ENCODE peak calls at places on chromosomes 1 and 21, in six cellular contexts. J is kidney epithelial cell, A is adrenal gland, U is omental fat pad, X is progenitor cell of endocrine pancreas, I is transverse colon. R is an unnamed sample.

GRCh38 chr1:178275083-178275482 is 181.2 kb downstream of the RASAL2 start:
- DNase-seq in J (no peak), A (no peak), U (no peak), X (no peak), I (no peak), R (no peak)

GRCh38 chr1:68087184-68087583 is 36.8 kb upstream of the DIRAS3 start:
- DNase-seq in J (no peak), A (no peak), U (no peak), X (no peak), I (no peak), R (no peak)

GRCh38 chr1:20233394-20233793 is 47.1 kb upstream of the PLA2G2C start:
- DNase-seq in J (no peak), A (no peak), U (no peak), X (no peak), I (no peak), R (no peak)

GRCh38 chr1:1024421-1025415 is 4.8 kb downstream of the AGRN start:
- DNase-seq in J (no peak), A (no peak), U (no peak), X (peak; percentile 65), I (no peak), R (no peak)

GRCh38 chr1:170723518-170723917 is 59.6 kb downstream of the PRRX1 start:
- DNase-seq in J (no peak), A (no peak), U (no peak), X (no peak), I (no peak), R (no peak)

GRCh38 chr1:76901158-76901767 is 34.0 kb downstream of the ST6GALNAC5 start:
- DNase-seq in J (peak; percentile 2), A (peak; percentile 42), U (no peak), X (peak; percentile 14), I (no peak), R (peak; percentile 17)

GRCh38 chr1:55304306-55304705 is 89.1 kb upstream of the USP24 start:
- DNase-seq in J (no peak), A (no peak), U (no peak), X (no peak), I (no peak), R (no peak)

GRCh38 chr1:224632921-224633321 is 16.8 kb downstream of the CNIH3 start:
- DNase-seq in J (no peak), A (no peak), U (no peak), X (no peak), I (no peak), R (no peak)

GRCh38 chr1:69523032-69523431 is 44.7 kb upstream of the LRRC7 start:
- DNase-seq in J (peak; percentile 60), A (no peak), U (no peak), X (no peak), I (no peak), R (no peak)

GRCh38 chr1:8211620-8212442 is 106.1 kb upstream of the SLC45A1 start:
- DNase-seq in J (peak; percentile 97), A (peak; percentile 39), U (no peak), X (no peak), I (peak; percentile 26), R (no peak)

GRCh38 chr1:219329606-219330005 is 155.9 kb downstream of the LYPLAL1 start:
- DNase-seq in J (peak; percentile 31), A (no peak), U (no peak), X (no peak), I (no peak), R (no peak)

GRCh38 chr1:20105856-20106255 is 13.5 kb downstream of the PLA2G2D start:
- DNase-seq in J (no peak), A (no peak), U (no peak), X (no peak), I (no peak), R (no peak)

GRCh38 chr21:17650301-17650700 is 37.6 kb upstream of the BTG3 start:
- DNase-seq in J (no peak), A (no peak), U (no peak), X (no peak), I (no peak), R (no peak)

GRCh38 chr1:116485071-116485735 is 85.6 kb downstream of the CD58 start:
- DNase-seq in J (no peak), A (peak; percentile 86), U (peak; percentile 94), X (peak; percentile 88), I (peak; percentile 92), R (peak; percentile 61)

GRCh38 chr1:41426201-41426890 is 58.1 kb downstream of the EDN2 start:
- DNase-seq in J (no peak), A (no peak), U (no peak), X (no peak), I (no peak), R (no peak)

GRCh38 chr1:41422306-41422705 is 61.1 kb downstream of the FOXO6 start:
- DNase-seq in J (no peak), A (no peak), U (no peak), X (no peak), I (no peak), R (no peak)

GRCh38 chr1:41424581-41425118 is 59.8 kb downstream of the EDN2 start:
- DNase-seq in J (no peak), A (no peak), U (no peak), X (no peak), I (no peak), R (no peak)

GRCh38 chr1:41425369-41425768 is 59.1 kb downstream of the EDN2 start:
- DNase-seq in J (no peak), A (no peak), U (no peak), X (no peak), I (no peak), R (no peak)

DNA sequence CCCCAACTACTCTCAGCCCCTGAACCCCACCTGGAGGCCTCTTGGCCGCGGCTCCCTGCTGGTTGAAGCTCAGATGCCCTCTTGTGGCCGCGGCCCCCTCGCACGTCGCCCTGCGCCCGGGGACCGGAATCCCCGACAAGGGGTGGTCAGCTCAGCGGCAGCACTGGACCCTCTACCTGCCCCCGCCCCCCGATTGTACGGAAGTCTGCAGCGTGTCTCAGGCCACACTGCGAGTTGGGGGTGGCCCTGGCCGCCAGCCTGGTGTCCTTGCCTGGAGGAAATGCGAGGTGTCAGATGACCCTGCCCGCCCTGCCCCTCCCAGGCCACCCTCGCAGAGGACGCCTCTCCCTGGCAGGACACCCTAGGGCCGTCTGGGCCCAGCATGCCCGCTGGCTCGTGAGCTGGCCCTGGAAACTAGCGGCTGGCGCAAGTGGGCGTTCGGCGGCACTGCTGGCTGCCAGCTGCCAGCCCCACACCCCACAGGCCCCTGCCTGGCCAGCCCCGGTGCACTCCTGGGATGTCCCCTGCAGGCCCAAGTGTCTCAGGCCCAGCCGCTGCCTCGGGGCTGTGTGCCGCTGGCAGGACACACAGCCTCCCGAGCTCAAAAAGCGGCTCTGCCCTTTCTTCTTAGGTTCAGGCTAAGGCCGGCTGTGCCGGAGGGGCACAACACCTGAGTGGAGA is 60.8 kb downstream of the EDN2 start:
- DNase-seq in J (no peak), A (peak; percentile 48), U (no peak), X (no peak), I (peak; percentile 18), R (no peak)
- TF ChIP-seq CTCF in J (peak; percentile 58), A (no peak), U (no peak), X (peak; percentile 38), I (no peak), R (no peak)

DNA sequence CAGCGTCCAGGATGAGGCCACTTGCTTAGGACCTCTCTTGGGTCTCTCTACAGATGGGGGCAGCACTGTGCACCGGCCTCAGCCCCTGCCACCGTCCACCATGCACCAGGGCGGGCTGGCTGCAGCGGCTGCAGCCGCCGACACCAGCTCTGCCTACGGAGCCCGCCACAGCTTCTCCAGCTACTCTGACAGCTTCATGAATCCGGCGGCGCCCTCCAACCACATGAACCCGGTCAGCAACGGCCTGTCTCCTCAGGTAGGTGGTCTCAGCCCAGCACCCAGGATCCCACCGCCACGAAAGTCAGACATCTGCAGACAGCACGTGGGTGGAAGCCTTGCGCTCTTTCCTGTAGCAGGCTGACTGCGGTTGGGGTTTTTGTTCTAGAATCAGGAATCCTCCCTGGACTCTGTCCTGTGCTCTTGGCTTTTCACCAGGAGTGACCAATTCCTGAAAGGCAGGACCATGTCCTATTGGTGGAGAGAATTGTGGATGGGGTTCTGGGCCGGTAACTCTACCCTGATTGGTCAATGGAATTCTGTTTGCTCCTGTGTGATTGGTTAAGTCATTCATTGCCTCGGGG is 72.5 kb downstream of the PAX7 start:
- DNase-seq in J (no peak), A (no peak), U (no peak), X (no peak), I (no peak), R (no peak)
- TF ChIP-seq CTCF in J (no peak), A (no peak), U (no peak), X (peak; percentile 30), I (no peak), R (no peak)

DNA sequence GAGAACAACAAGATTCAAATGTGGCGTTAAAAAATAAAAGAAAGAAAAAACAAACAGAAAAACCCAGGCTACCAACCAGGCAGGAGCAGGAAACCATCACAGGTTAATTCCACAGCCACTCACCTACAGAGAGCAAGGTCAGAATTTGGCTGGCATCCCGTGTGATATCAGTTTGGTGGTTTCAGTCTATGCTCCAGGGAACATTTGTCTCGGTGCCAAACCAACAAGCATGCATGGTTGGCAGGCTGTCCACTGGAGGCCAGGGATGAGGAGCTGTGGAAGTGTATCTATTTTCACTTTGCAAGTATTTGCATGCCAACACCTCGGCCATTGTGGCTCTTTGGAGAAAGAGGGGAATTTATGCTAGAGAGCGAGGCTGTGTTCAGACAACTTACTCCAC is 53.1 kb upstream of the PROX1 start:
- DNase-seq in J (peak; percentile 57), A (peak; percentile 12), U (no peak), X (no peak), I (no peak), R (no peak)
- TF ChIP-seq CTCF in J (no peak), A (no peak), U (no peak), X (no peak), I (no peak), R (no peak)

GRCh38 chr1:152487871-152488270 is 22.7 kb upstream of the LCE5A start:
- DNase-seq in J (no peak), A (no peak), U (no peak), X (no peak), I (no peak), R (no peak)

GRCh38 chr1:152481869-152482664 is 28.5 kb upstream of the LCE5A start:
- DNase-seq in J (no peak), A (no peak), U (no peak), X (no peak), I (peak; percentile 18), R (no peak)

DNA sequence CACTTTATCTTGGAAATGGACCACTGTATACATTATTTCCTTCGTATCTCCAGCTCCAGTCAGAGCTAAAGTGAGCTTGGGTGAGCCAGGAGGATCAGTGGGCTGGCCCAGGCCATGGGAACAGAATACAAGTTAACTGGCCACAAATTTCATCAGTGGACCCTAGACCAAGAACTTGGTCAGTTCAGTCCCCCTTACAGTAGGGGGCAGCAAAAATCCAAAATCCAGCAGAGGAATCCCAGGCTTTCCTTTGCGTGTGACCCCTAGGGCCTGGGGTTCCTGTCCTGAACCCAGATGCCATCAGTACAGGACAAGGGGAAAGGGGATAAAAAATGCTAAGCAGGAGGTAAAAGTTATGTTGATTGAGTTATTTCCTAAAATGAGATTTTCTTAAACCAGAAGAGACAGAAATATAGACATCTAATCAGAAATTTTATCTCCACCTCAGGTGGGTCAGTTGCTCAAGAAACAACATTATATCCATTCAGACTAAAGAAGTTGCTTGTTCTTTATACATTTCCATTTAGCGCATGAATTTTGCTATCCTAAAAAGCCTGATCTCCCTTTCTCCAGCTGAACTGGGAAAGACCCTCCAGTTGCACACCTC is 24.1 kb upstream of the LCE5A start:
- DNase-seq in J (no peak), A (no peak), U (no peak), X (no peak), I (no peak), R (no peak)
- TF ChIP-seq CTCF in J (peak; percentile 50), A (no peak), U (no peak), X (no peak), I (peak; percentile 9), R (peak; percentile 15)